ENCODE peak calls at places on chromosome 12, in four cellular contexts. One of them, this sample, is unnamed.

GRCh38 chr12:132511516-132512196 is 21.7 kb downstream of the FBRSL1 start:
- DNase-seq in NCI-H1105 treated with DMSO at 0.1 percent for 48 hours: no peak
- DNase-seq in activated T-helper 1 cell treated with anti-CD3 and anti-CD28 coated beads, Interleukin-12 subunit alpha, Interleukin-12 subunit beta, Interleukin-2, Interleukin-4 antibody, amounts not matched to agents 30 ng/mL and 10 ng/mL and 1 ng/mL, durations not matched to agents 14 hours and 24 hours and 36 hours: no peak
- DNase-seq in LoVo: no peak
- DNase-seq in this sample: no peak

GRCh38 chr12:121240484-121241202 is 30.7 kb downstream of the P2RX4 start:
- DNase-seq in NCI-H1105 treated with DMSO at 0.1 percent for 48 hours: no peak
- DNase-seq in activated T-helper 1 cell treated with anti-CD3 and anti-CD28 coated beads, Interleukin-12 subunit alpha, Interleukin-12 subunit beta, Interleukin-2, Interleukin-4 antibody, amounts not matched to agents 30 ng/mL and 10 ng/mL and 1 ng/mL, durations not matched to agents 14 hours and 24 hours and 36 hours: peak
- DNase-seq in LoVo: no peak
- DNase-seq in this sample: peak

GRCh38 chr12:73308079-73308478 is 1035.9 kb downstream of the TRHDE start:
- DNase-seq in NCI-H1105 treated with DMSO at 0.1 percent for 48 hours: no peak
- DNase-seq in activated T-helper 1 cell treated with anti-CD3 and anti-CD28 coated beads, Interleukin-12 subunit alpha, Interleukin-12 subunit beta, Interleukin-2, Interleukin-4 antibody, amounts not matched to agents 30 ng/mL and 10 ng/mL and 1 ng/mL, durations not matched to agents 14 hours and 24 hours and 36 hours: no peak
- DNase-seq in LoVo: no peak
- DNase-seq in this sample: peak

GRCh38 chr12:101941306-101942000 is 64.1 kb downstream of the DRAM1 start:
- DNase-seq in NCI-H1105 treated with DMSO at 0.1 percent for 48 hours: no peak
- DNase-seq in activated T-helper 1 cell treated with anti-CD3 and anti-CD28 coated beads, Interleukin-12 subunit alpha, Interleukin-12 subunit beta, Interleukin-2, Interleukin-4 antibody, amounts not matched to agents 30 ng/mL and 10 ng/mL and 1 ng/mL, durations not matched to agents 14 hours and 24 hours and 36 hours: no peak
- DNase-seq in LoVo: no peak
- DNase-seq in this sample: no peak

GRCh38 chr12:1799068-1799881 is 21.1 kb upstream of the LRTM2 start:
- DNase-seq in NCI-H1105 treated with DMSO at 0.1 percent for 48 hours: no peak
- DNase-seq in activated T-helper 1 cell treated with anti-CD3 and anti-CD28 coated beads, Interleukin-12 subunit alpha, Interleukin-12 subunit beta, Interleukin-2, Interleukin-4 antibody, amounts not matched to agents 30 ng/mL and 10 ng/mL and 1 ng/mL, durations not matched to agents 14 hours and 24 hours and 36 hours: no peak
- DNase-seq in LoVo: no peak
- DNase-seq in this sample: no peak

GRCh38 chr12:122527478-122527944 is 462 bp downstream of the KNTC1 start:
- DNase-seq in NCI-H1105 treated with DMSO at 0.1 percent for 48 hours: peak
- DNase-seq in activated T-helper 1 cell treated with anti-CD3 and anti-CD28 coated beads, Interleukin-12 subunit alpha, Interleukin-12 subunit beta, Interleukin-2, Interleukin-4 antibody, amounts not matched to agents 30 ng/mL and 10 ng/mL and 1 ng/mL, durations not matched to agents 14 hours and 24 hours and 36 hours: peak
- DNase-seq in LoVo: no peak
- DNase-seq in this sample: peak

GRCh38 chr12:120364487-120364886 is 4.5 kb downstream of the MSI1 start:
- DNase-seq in NCI-H1105 treated with DMSO at 0.1 percent for 48 hours: no peak
- DNase-seq in activated T-helper 1 cell treated with anti-CD3 and anti-CD28 coated beads, Interleukin-12 subunit alpha, Interleukin-12 subunit beta, Interleukin-2, Interleukin-4 antibody, amounts not matched to agents 30 ng/mL and 10 ng/mL and 1 ng/mL, durations not matched to agents 14 hours and 24 hours and 36 hours: no peak
- DNase-seq in LoVo: no peak
- DNase-seq in this sample: no peak

GRCh38 chr12:11756022-11756421 is 106.5 kb downstream of the ETV6 start:
- DNase-seq in NCI-H1105 treated with DMSO at 0.1 percent for 48 hours: no peak
- DNase-seq in activated T-helper 1 cell treated with anti-CD3 and anti-CD28 coated beads, Interleukin-12 subunit alpha, Interleukin-12 subunit beta, Interleukin-2, Interleukin-4 antibody, amounts not matched to agents 30 ng/mL and 10 ng/mL and 1 ng/mL, durations not matched to agents 14 hours and 24 hours and 36 hours: no peak
- DNase-seq in LoVo: no peak
- DNase-seq in this sample: no peak

GRCh38 chr12:79834712-79835376 is 100.1 kb downstream of the PPP1R12A start:
- DNase-seq in NCI-H1105 treated with DMSO at 0.1 percent for 48 hours: peak
- DNase-seq in activated T-helper 1 cell treated with anti-CD3 and anti-CD28 coated beads, Interleukin-12 subunit alpha, Interleukin-12 subunit beta, Interleukin-2, Interleukin-4 antibody, amounts not matched to agents 30 ng/mL and 10 ng/mL and 1 ng/mL, durations not matched to agents 14 hours and 24 hours and 36 hours: no peak
- DNase-seq in LoVo: no peak
- DNase-seq in this sample: no peak

GRCh38 chr12:18250313-18250916 is 10.9 kb upstream of the PIK3C2G start:
- DNase-seq in NCI-H1105 treated with DMSO at 0.1 percent for 48 hours: peak
- DNase-seq in activated T-helper 1 cell treated with anti-CD3 and anti-CD28 coated beads, Interleukin-12 subunit alpha, Interleukin-12 subunit beta, Interleukin-2, Interleukin-4 antibody, amounts not matched to agents 30 ng/mL and 10 ng/mL and 1 ng/mL, durations not matched to agents 14 hours and 24 hours and 36 hours: no peak
- DNase-seq in LoVo: peak
- DNase-seq in this sample: peak

GRCh38 chr12:50567926-50568325 is 63.1 kb downstream of the DIP2B start:
- DNase-seq in NCI-H1105 treated with DMSO at 0.1 percent for 48 hours: no peak
- DNase-seq in activated T-helper 1 cell treated with anti-CD3 and anti-CD28 coated beads, Interleukin-12 subunit alpha, Interleukin-12 subunit beta, Interleukin-2, Interleukin-4 antibody, amounts not matched to agents 30 ng/mL and 10 ng/mL and 1 ng/mL, durations not matched to agents 14 hours and 24 hours and 36 hours: no peak
- DNase-seq in LoVo: no peak
- DNase-seq in this sample: no peak

GRCh38 chr12:6965714-6966113 is 4.8 kb downstream of the PHB2 start:
- DNase-seq in NCI-H1105 treated with DMSO at 0.1 percent for 48 hours: no peak
- DNase-seq in activated T-helper 1 cell treated with anti-CD3 and anti-CD28 coated beads, Interleukin-12 subunit alpha, Interleukin-12 subunit beta, Interleukin-2, Interleukin-4 antibody, amounts not matched to agents 30 ng/mL and 10 ng/mL and 1 ng/mL, durations not matched to agents 14 hours and 24 hours and 36 hours: no peak
- DNase-seq in LoVo: no peak
- DNase-seq in this sample: no peak

GRCh38 chr12:105278043-105278697 is 42.2 kb upstream of the APPL2 start:
- DNase-seq in NCI-H1105 treated with DMSO at 0.1 percent for 48 hours: no peak
- DNase-seq in activated T-helper 1 cell treated with anti-CD3 and anti-CD28 coated beads, Interleukin-12 subunit alpha, Interleukin-12 subunit beta, Interleukin-2, Interleukin-4 antibody, amounts not matched to agents 30 ng/mL and 10 ng/mL and 1 ng/mL, durations not matched to agents 14 hours and 24 hours and 36 hours: no peak
- DNase-seq in LoVo: no peak
- DNase-seq in this sample: no peak

GRCh38 chr12:71865166-71865713 is 25.7 kb downstream of the TBC1D15 start:
- DNase-seq in NCI-H1105 treated with DMSO at 0.1 percent for 48 hours: no peak
- DNase-seq in activated T-helper 1 cell treated with anti-CD3 and anti-CD28 coated beads, Interleukin-12 subunit alpha, Interleukin-12 subunit beta, Interleukin-2, Interleukin-4 antibody, amounts not matched to agents 30 ng/mL and 10 ng/mL and 1 ng/mL, durations not matched to agents 14 hours and 24 hours and 36 hours: no peak
- DNase-seq in LoVo: no peak
- DNase-seq in this sample: peak

GRCh38 chr12:119627019-119627643 is 33.6 kb downstream of the TMEM233 start:
- DNase-seq in NCI-H1105 treated with DMSO at 0.1 percent for 48 hours: no peak
- DNase-seq in activated T-helper 1 cell treated with anti-CD3 and anti-CD28 coated beads, Interleukin-12 subunit alpha, Interleukin-12 subunit beta, Interleukin-2, Interleukin-4 antibody, amounts not matched to agents 30 ng/mL and 10 ng/mL and 1 ng/mL, durations not matched to agents 14 hours and 24 hours and 36 hours: no peak
- DNase-seq in LoVo: no peak
- DNase-seq in this sample: no peak

GRCh38 chr12:122921917-122922316 is 26.0 kb upstream of the VPS37B start:
- DNase-seq in NCI-H1105 treated with DMSO at 0.1 percent for 48 hours: no peak
- DNase-seq in activated T-helper 1 cell treated with anti-CD3 and anti-CD28 coated beads, Interleukin-12 subunit alpha, Interleukin-12 subunit beta, Interleukin-2, Interleukin-4 antibody, amounts not matched to agents 30 ng/mL and 10 ng/mL and 1 ng/mL, durations not matched to agents 14 hours and 24 hours and 36 hours: no peak
- DNase-seq in LoVo: no peak
- DNase-seq in this sample: peak

GRCh38 chr12:15220961-15221885 is at the start of gene RERG:
- DNase-seq in NCI-H1105 treated with DMSO at 0.1 percent for 48 hours: peak
- DNase-seq in activated T-helper 1 cell treated with anti-CD3 and anti-CD28 coated beads, Interleukin-12 subunit alpha, Interleukin-12 subunit beta, Interleukin-2, Interleukin-4 antibody, amounts not matched to agents 30 ng/mL and 10 ng/mL and 1 ng/mL, durations not matched to agents 14 hours and 24 hours and 36 hours: peak
- DNase-seq in LoVo: peak
- DNase-seq in this sample: peak